ENCODE peak calls at places on chromosomes 7 and 10, in six cellular contexts. W is IMR-90, J is neuronal stem cell, B is H9, O is H1, N is trophoblast cell. F is an unnamed sample.

GRCh38 chr10:24951201-24952145 is 933 bp downstream of the PRTFDC1 start:
- DNase-seq in B (peak), J (no peak), W (no peak), O (peak), N (no peak), F (peak)

GRCh38 chr10:47016564-47016963 is 105.3 kb downstream of the PTPN20 start:
- DNase-seq in N (no peak), B (peak), W (no peak), J (no peak), O (no peak), F (no peak)

GRCh38 chr7:112362796-112363195 is 87.5 kb upstream of the IFRD1 start:
- DNase-seq in O (no peak), W (no peak), B (no peak), N (peak), J (no peak), F (no peak)

GRCh38 chr7:98238976-98239375 is 13.1 kb downstream of the TECPR1 start:
- DNase-seq in O (no peak), B (no peak), W (peak), J (no peak), N (peak), F (peak)

GRCh38 chr7:119890631-119891030 is 382.3 kb upstream of the KCND2 start:
- DNase-seq in O (no peak), B (no peak), J (no peak), W (no peak), N (no peak), F (no peak)

GRCh38 chr7:16816820-16817219 is 12.0 kb upstream of the AGR2 start:
- DNase-seq in N (no peak), O (no peak), B (no peak), J (no peak), W (no peak), F (no peak)

GRCh38 chr7:40447345-40447744 is 312.5 kb downstream of the SUGCT start:
- DNase-seq in W (no peak), B (no peak), J (no peak), O (no peak), N (no peak), F (no peak)

GRCh38 chr10:28266449-28267224 is 36.2 kb downstream of the MPP7 start:
- DNase-seq in O (no peak), N (no peak), J (no peak), W (no peak), B (no peak), F (no peak)

GRCh38 chr7:30367561-30367960 is 83.2 kb downstream of the ZNRF2 start:
- DNase-seq in J (no peak), O (no peak), N (peak), W (no peak), B (no peak), F (no peak)

GRCh38 chr10:5761220-5761619 is 52.0 kb downstream of the GDI2 start:
- DNase-seq in O (no peak), W (no peak), J (no peak), B (no peak), N (no peak), F (no peak)

GRCh38 chr7:5477723-5478531 is 54.3 kb upstream of the TNRC18 start:
- DNase-seq in O (peak), J (no peak), W (no peak), N (no peak), B (peak), F (peak)

GRCh38 chr10:12250181-12250580 is 54.2 kb downstream of the CDC123 start:
- DNase-seq in N (no peak), W (no peak), O (no peak), J (no peak), B (no peak), F (no peak)

GRCh38 chr10:30284860-30285594 is 64.1 kb downstream of the MTPAP start:
- DNase-seq in N (peak), J (no peak), B (no peak), W (no peak), O (no peak), F (peak)

GRCh38 chr10:73110345-73110849 is at the start of gene NUDT13:
- DNase-seq in W (peak), N (peak), B (peak), J (peak), O (peak), F (peak)

GRCh38 chr10:17276756-17277424 is 48.8 kb downstream of the VIM start:
- DNase-seq in B (no peak), O (no peak), W (no peak), N (no peak), J (no peak), F (no peak)

GRCh38 chr10:97433430-97434001 is 7.5 kb downstream of the PGAM1 start:
- DNase-seq in B (no peak), W (no peak), N (no peak), O (no peak), J (no peak), F (no peak)

GRCh38 chr10:23310443-23310842 is 34.2 kb downstream of the C10orf67 start:
- DNase-seq in B (no peak), O (no peak), J (no peak), W (no peak), N (no peak), F (no peak)

GRCh38 chr10:44478040-44478439 is 93.1 kb upstream of the CXCL12 start:
- DNase-seq in W (peak), J (no peak), B (no peak), O (no peak), N (no peak), F (no peak)

GRCh38 chr10:31754803-31755624 is 173.6 kb downstream of the ARHGAP12 start:
- DNase-seq in B (peak), O (peak), J (no peak), N (peak), W (no peak), F (no peak)

GRCh38 chr10:20247858-20248257 is 431.6 kb downstream of the PLXDC2 start:
- DNase-seq in N (no peak), J (no peak), O (no peak), W (no peak), B (no peak), F (no peak)

DNA sequence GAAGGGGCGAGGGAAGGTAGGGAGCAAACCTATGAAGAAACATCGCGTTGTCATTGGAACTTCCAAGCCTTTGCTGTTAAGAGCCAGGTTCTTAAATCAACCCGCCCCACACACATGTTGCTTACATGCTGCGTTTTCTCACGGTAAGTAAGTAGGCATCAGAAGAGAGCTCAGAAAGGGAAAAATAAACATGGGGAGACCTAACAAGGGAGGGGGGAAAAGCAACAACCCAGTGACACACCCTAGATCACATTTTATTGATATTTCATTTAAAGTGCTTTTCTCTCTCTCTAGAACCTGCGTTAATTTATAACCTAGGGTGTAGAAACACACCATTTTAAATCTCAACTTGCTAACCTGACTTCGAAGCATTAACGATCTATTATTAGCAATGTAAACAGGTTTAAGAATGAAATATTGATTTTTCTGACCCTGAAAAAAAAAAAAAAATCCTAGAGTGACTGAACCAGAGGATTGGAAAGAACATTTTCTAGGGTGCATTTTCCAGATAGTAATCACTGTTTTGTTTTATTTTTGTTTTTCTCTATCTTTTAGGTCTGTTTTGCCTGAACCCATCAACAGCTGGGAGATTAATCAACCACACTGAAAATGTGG is 3.2 kb downstream of the HOXA2 start:
- DNase-seq in B (no peak), W (peak), N (no peak), O (no peak), J (peak), F (peak)
- H3K14ac ChIP-seq in B (no peak), W (peak), N (no peak), O (no peak), J (no peak), F (no peak)

GRCh38 chr7:103343758-103344452 is 662 bp downstream of the DNAJC2 start:
- DNase-seq in B (no peak), O (no peak), J (no peak), W (peak), N (peak), F (peak)

GRCh38 chr7:103343332-103343731 is 1.2 kb downstream of the DNAJC2 start:
- DNase-seq in O (no peak), J (no peak), W (no peak), B (no peak), N (no peak), F (peak)

GRCh38 chr7:103341466-103341865 is 3.1 kb downstream of the DNAJC2 start:
- DNase-seq in N (no peak), W (no peak), J (no peak), O (no peak), B (no peak), F (no peak)

GRCh38 chr7:103347507-103348267 is at the start of gene PSMC2:
- DNase-seq in O (peak), N (peak), J (peak), B (peak), W (peak), F (peak)

DNA sequence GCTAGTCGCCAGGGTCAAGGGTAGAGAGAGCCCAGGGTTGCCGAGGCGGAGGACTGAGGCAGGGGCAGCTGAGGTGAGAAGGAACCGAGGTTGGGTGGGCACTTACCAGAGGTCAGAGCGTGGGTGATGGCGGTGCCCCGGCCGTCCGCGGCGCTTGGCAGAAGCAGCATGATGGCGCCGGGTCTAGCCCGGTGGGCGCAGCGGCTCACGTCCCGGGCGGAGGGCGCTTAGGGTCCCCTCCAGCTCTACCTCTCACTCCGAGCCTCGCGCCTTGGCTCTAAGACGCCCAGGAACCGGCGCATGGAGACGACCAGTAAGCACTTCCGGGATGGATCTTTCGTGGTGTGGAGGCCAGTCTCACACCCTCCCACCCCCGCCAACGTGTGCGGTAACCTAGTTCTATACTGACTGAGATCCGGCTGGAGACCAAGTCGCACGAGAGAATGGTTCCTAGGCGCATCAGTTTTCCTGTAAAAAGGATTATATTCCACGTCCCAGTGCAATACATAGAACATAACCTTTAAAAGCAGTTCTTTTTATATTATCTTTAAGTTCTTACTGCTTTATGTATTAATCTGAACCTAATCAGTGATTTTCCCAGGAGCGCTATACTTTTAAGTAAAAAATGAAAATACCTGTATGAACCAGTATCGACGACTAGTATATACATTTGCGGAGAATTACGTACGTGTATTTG is at the start of gene DNAJC2:
- DNase-seq in W (peak), O (peak), N (peak), J (peak), B (peak), F (peak)
- H3K4ac ChIP-seq in W (peak), O (peak), N (peak), J (no peak), B (no peak), F (peak)

DNA sequence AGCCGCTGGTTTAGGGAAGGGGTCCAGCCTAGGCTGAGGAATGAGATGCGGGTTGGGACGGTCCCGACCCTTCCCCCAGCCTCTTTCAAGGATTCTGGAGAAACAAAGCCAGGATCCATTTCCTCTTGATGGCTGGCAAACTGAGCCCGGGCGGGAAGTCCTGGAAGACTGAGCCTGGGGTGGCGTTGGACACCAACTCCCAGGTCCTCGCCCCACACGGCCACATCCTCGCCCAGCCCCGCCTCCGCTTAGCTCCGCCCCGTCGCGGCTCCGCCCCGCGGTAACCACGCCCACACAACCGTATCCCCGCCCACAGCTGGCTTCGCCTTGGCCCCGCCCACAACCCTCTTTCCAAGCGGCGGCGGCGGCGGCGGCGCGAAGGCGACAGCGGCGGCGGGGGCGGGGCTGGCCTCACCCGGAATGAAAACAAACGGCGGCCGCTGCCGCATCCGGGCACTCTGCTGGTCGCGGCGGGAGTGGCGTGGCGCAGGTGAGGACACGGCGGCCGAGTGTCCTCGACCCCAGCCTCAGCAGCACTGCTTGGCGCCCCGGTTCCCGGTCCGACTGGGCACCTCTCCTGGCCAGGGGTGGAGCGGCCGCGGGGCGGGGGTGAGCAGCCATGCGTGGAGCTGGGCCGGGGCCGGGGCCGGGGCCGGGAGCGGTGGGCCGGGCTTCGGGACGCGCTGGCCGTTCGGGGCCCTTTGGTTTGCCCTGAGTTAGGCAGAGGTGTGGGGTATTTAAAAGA is at the start of gene NUB1:
- DNase-seq in W (peak), J (peak), B (peak), O (peak), N (peak), F (peak)
- H4K8ac ChIP-seq in W (peak), J (no peak), B (no peak), O (peak), N (peak), F (peak)

DNA sequence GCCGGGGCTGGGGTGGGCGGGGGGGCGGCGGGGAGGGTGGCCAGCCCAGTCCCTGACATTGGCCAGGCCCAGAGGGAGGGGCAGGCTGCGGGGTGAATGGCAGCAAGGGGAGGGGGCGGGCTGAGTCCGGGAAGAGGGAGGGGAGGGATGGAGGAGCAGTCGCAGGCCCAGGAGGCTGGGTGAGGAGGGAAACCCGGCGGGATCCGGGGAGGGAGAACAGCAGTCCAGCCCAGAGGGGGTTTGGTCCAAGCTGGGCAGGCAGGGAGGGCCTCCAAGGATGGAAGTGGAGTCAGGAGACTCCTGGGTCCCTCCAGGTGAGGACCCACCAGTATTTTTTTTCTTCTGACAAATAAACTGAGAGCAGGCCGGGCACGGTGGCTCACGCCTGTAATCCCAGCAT is 14.4 kb downstream of the GRID2IP start:
- DNase-seq in B (peak), O (peak), N (no peak), J (no peak), W (no peak), F (no peak)
- H3K14ac ChIP-seq in B (no peak), O (no peak), N (no peak), J (no peak), W (no peak), F (no peak)

GRCh38 chr7:101398631-101399289 is 36.1 kb downstream of the COL26A1 start:
- DNase-seq in W (no peak), B (no peak), O (no peak), N (no peak), J (no peak), F (no peak)

GRCh38 chr7:101400751-101401150 is 38.1 kb downstream of the COL26A1 start:
- DNase-seq in J (no peak), N (no peak), B (no peak), O (no peak), W (no peak), F (no peak)

GRCh38 chr7:101397770-101398324 is 35.2 kb downstream of the COL26A1 start:
- DNase-seq in J (no peak), O (no peak), W (no peak), B (no peak), N (no peak), F (no peak)

GRCh38 chr7:101401390-101402080 is 38.9 kb downstream of the COL26A1 start:
- DNase-seq in O (no peak), W (no peak), J (no peak), B (no peak), N (no peak), F (no peak)

DNA sequence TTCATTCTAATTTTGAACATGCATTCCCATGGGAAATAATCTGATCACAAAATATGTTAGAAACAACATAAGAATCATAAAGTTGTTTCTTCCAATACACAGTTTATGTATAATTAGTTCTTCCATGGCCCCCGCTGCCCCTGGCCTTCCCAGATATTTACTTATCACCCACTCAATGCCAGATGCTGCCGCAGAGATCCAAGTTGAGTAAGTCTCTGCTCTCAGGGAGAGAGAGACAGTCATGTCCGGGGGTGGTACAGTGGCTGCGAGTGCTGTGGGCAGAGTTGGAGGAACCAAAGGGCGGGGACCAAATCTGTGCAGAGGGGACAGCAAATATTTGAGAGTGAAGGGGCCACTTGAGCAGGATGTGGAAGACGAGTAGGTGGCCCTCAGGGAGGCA is 37.1 kb downstream of the COL26A1 start:
- DNase-seq in B (no peak), J (no peak), W (peak), N (no peak), O (no peak), F (no peak)
- H3K4ac ChIP-seq in B (no peak), J (no peak), W (no peak), N (peak), O (peak), F (no peak)

GRCh38 chr7:134828361-134828760 is 48.9 kb downstream of the CALD1 start:
- DNase-seq in W (peak), B (no peak), N (no peak), J (no peak), O (no peak), F (no peak)
- H4K8ac ChIP-seq in W (peak), B (no peak), N (no peak), J (no peak), O (no peak), F (no peak)

GRCh38 chr10:69414036-69415018 is 2.4 kb downstream of the TACR2 start:
- DNase-seq in B (no peak), W (no peak), J (no peak), O (no peak), N (no peak), F (no peak)

GRCh38 chr10:69412232-69412631 is 4.5 kb downstream of the TACR2 start:
- DNase-seq in J (no peak), N (no peak), O (no peak), B (no peak), W (no peak), F (no peak)

GRCh38 chr10:69411476-69411875 is 5.2 kb downstream of the TACR2 start:
- DNase-seq in N (peak), J (no peak), O (no peak), W (no peak), B (no peak), F (no peak)

GRCh38 chr10:69415049-69415448 is 1.7 kb downstream of the TACR2 start:
- DNase-seq in W (no peak), B (no peak), O (no peak), J (no peak), N (no peak), F (no peak)

DNA sequence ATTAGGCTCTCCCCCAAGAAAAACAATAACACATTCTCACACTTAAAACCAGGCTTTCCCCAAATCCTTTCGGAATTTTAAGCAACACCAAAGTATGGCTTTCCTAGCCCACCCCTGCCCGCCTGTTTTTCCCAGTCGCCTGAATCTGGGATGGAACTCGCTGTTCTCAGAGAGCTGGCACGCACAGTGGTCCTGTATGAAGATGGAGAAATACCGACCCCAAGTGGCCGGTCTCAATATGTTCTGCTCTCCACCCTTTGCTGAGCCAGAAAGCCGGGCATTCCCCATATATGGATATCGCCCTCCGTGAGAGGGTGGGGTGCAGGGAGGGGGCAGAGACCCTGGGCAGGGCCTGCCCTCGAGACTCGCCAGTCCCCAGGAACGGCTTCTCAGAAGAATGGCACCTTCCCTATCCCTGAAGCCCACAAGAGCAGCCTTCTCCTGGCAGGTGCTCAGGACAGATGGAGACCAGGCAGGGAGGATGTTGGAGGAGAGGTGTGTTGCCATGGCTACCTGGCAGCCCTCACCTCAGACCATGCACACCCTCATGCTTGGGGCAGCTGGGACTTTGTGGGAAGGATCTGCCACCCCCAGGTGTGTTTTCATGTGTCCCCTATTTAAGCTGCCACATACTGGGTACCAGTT is 3.4 kb downstream of the TACR2 start:
- DNase-seq in B (peak), O (peak), J (peak), W (peak), N (peak), F (peak)
- H3K14ac ChIP-seq in B (no peak), O (no peak), J (no peak), W (no peak), N (no peak), F (no peak)

GRCh38 chr10:70052462-70053211 is at the start of gene MACROH2A2:
- DNase-seq in O (peak), J (peak), W (peak), B (peak), N (no peak), F (peak)
- H3K4ac ChIP-seq in O (no peak), J (no peak), W (peak), B (no peak), N (peak), F (no peak)

F was measured in mesenchymal stem cell.